ENCODE peak calls at places on chromosomes 12 and 14, in seven cellular contexts. S, P, X, K, L, D and Y are unnamed samples.
A peak's percentile ranks its signal among the peaks of the same experiment; 100 is the strongest.

GRCh38 chr14:102323102-102323501 is 3.6 kb downstream of the ZNF839 start:
- DNase-seq in D (no peak), S (peak; percentile 72), L (no peak), K (peak; percentile 24), P (peak; percentile 56), X (peak; percentile 85), Y (peak; percentile 73)

GRCh38 chr14:78129375-78129774 is 40.8 kb upstream of the NRXN3 start:
- DNase-seq in K (no peak), L (no peak), X (no peak), P (no peak), S (no peak), D (no peak), Y (no peak)

GRCh38 chr12:121709478-121709890 is 3.1 kb upstream of the TMEM120B start:
- DNase-seq in L (no peak), P (no peak), D (no peak), S (peak; percentile 34), X (peak; percentile 16), K (no peak), Y (no peak)

GRCh38 chr14:40386433-40386832 is 954.2 kb upstream of the FBXO33 start:
- DNase-seq in P (peak; percentile 85), D (no peak), K (no peak), X (no peak), S (no peak), L (no peak), Y (no peak)

GRCh38 chr12:57315681-57316080 is 64.7 kb upstream of the STAC3 start:
- DNase-seq in D (no peak), L (no peak), K (no peak), S (no peak), X (no peak), P (no peak), Y (no peak)

GRCh38 chr12:2752676-2753371 is 41.9 kb upstream of the FKBP4 start:
- DNase-seq in K (peak; percentile 50), P (no peak), L (no peak), D (peak; percentile 43), X (peak; percentile 20), S (peak; percentile 74), Y (peak; percentile 90)

GRCh38 chr14:102516531-102517411 is 7.2 kb upstream of the ANKRD9 start:
- DNase-seq in L (no peak), P (peak; percentile 37), D (peak; percentile 71), S (peak; percentile 77), K (peak; percentile 49), X (no peak), Y (peak; percentile 88)

GRCh38 chr12:132638541-132639408 is 20.2 kb downstream of the P2RX2 start:
- DNase-seq in D (no peak), X (peak; percentile 65), L (no peak), K (no peak), S (peak; percentile 78), P (no peak), Y (peak; percentile 84)

GRCh38 chr14:93027810-93028723 is 87.7 kb downstream of the ITPK1 start:
- DNase-seq in X (no peak), L (no peak), D (no peak), K (no peak), P (no peak), S (no peak), Y (no peak)

GRCh38 chr12:123126294-123127144 is 24.4 kb downstream of the PITPNM2 start:
- DNase-seq in X (peak; percentile 91), L (no peak), D (no peak), K (no peak), S (peak; percentile 97), P (no peak), Y (peak; percentile 96)

GRCh38 chr14:54789166-54789565 is 113.5 kb downstream of the GCH1 start:
- DNase-seq in P (no peak), X (no peak), D (no peak), K (no peak), L (no peak), S (no peak), Y (no peak)

GRCh38 chr14:99952039-99952438 is 113.2 kb upstream of the EVL start:
- DNase-seq in X (no peak), P (no peak), L (no peak), D (no peak), S (no peak), K (no peak), Y (no peak)

GRCh38 chr12:10235761-10236631 is 23.3 kb downstream of the GABARAPL1 start:
- DNase-seq in K (peak; percentile 2), L (no peak), X (no peak), S (peak; percentile 66), D (peak; percentile 26), P (no peak), Y (peak; percentile 66)

GRCh38 chr14:69739486-69739885 is 27.5 kb upstream of the SRSF5 start:
- DNase-seq in D (no peak), X (no peak), L (no peak), K (no peak), P (no peak), S (no peak), Y (no peak)

GRCh38 chr14:101972126-101972785 is 7.9 kb downstream of the DYNC1H1 start:
- DNase-seq in L (no peak), S (peak; percentile 95), D (no peak), P (no peak), X (peak; percentile 99), K (no peak), Y (peak; percentile 92)

GRCh38 chr12:6340745-6341438 is 984 bp downstream of the TNFRSF1A start:
- DNase-seq in L (no peak), X (no peak), P (no peak), S (no peak), D (no peak), K (no peak), Y (no peak)

GRCh38 chr14:103019827-103020226 is 37.5 kb downstream of the CDC42BPB start:
- DNase-seq in X (no peak), K (no peak), D (no peak), P (no peak), S (no peak), L (no peak), Y (no peak)

GRCh38 chr14:37623552-37623951 is 28.1 kb downstream of the TTC6 start:
- DNase-seq in L (no peak), X (peak; percentile 70), K (no peak), P (no peak), S (peak; percentile 69), D (no peak), Y (peak; percentile 45)

GRCh38 chr12:12622418-12622817 is 10.7 kb downstream of the CREBL2 start:
- DNase-seq in D (no peak), L (no peak), P (no peak), X (no peak), S (no peak), K (peak; percentile 11), Y (no peak)

GRCh38 chr12:49131973-49132461 is 822 bp upstream of the TUBA1B start:
- DNase-seq in D (no peak), X (peak; percentile 53), S (peak; percentile 14), P (peak; percentile 22), K (no peak), L (no peak), Y (peak; percentile 16)

GRCh38 chr14:77000340-77001235 is 27.9 kb downstream of the IRF2BPL start:
- DNase-seq in K (peak; percentile 81), X (no peak), D (no peak), L (peak; percentile 83), P (no peak), S (peak; percentile 78), Y (peak; percentile 81)

GRCh38 chr14:68518910-68519686 is 273.8 kb downstream of the ZFP36L1 start:
- DNase-seq in K (no peak), P (no peak), S (no peak), X (no peak), L (no peak), D (no peak), Y (no peak)

GRCh38 chr14:26389646-26390508 is 208.0 kb downstream of the NOVA1 start:
- DNase-seq in L (no peak), K (no peak), D (no peak), P (no peak), X (peak; percentile 70), S (peak; percentile 28), Y (peak; percentile 14)

GRCh38 chr12:65875635-65876034 is 51.4 kb downstream of the HMGA2 start:
- DNase-seq in S (peak; percentile 18), X (no peak), D (no peak), K (no peak), L (no peak), P (no peak), Y (peak; percentile 22)

GRCh38 chr14:104264495-104265265 is 126.3 kb downstream of the KIF26A start:
- DNase-seq in D (no peak), L (no peak), K (no peak), S (no peak), X (no peak), P (no peak), Y (no peak)

GRCh38 chr14:72565200-72565599 is 328.7 kb downstream of the DPF3 start:
- DNase-seq in X (no peak), L (no peak), D (no peak), S (no peak), P (no peak), K (no peak), Y (peak; percentile 27)

GRCh38 chr14:70425349-70425748 is 8.5 kb upstream of the SYNJ2BP start:
- DNase-seq in D (no peak), X (no peak), K (peak; percentile 36), S (no peak), L (no peak), P (no peak), Y (no peak)

GRCh38 chr12:27524839-27525238 is 833 bp downstream of the PPFIBP1 start:
- DNase-seq in D (no peak), K (no peak), S (no peak), P (no peak), L (no peak), X (no peak), Y (no peak)

GRCh38 chr12:93166891-93167307 is 210.8 kb upstream of the NUDT4 start:
- DNase-seq in D (peak; percentile 14), L (peak; percentile 27), S (no peak), X (no peak), P (no peak), K (no peak), Y (no peak)

GRCh38 chr12:69492739-69493138 is 22.6 kb downstream of the FRS2 start:
- DNase-seq in S (no peak), D (no peak), X (no peak), L (no peak), K (no peak), P (no peak), Y (no peak)

GRCh38 chr12:91326043-91327027 is 143.7 kb upstream of the DCN start:
- DNase-seq in K (peak; percentile 9), X (peak; percentile 50), L (peak; percentile 4), S (peak; percentile 46), P (no peak), D (peak; percentile 49), Y (peak; percentile 41)